ENCODE peak calls at places on chromosomes 7 and 10, in eight cellular contexts. T is foreskin fibroblast, P is dorsolateral prefrontal cortex, W is astrocyte of the spinal cord, V is ascending aorta, F is heart right ventricle, B is PC-9, L is transverse colon. N is an unnamed sample.

GRCh38 chr10:5447611-5448071 is 35.3 kb downstream of the NET1 start:
- DNase-seq in T (peak), P (no peak), W (no peak), V (no peak), F (no peak), B (no peak), L (no peak), N (no peak)

GRCh38 chr7:94509879-94510581 is 421 bp downstream of the CASD1 start:
- DNase-seq in T (peak), P (peak), W (peak), V (peak), F (peak), B (peak), L (peak), N (peak)

GRCh38 chr10:123996302-123996701 is 97.1 kb downstream of the CHST15 start:
- DNase-seq in T (no peak), P (no peak), W (no peak), V (no peak), F (no peak), B (no peak), L (no peak), N (no peak)

GRCh38 chr7:2616387-2616966 is 15.3 kb upstream of the TTYH3 start:
- DNase-seq in T (no peak), P (no peak), W (no peak), V (no peak), F (no peak), B (no peak), L (no peak), N (no peak)

GRCh38 chr10:42836771-42837468 is 54.3 kb downstream of the BMS1 start:
- DNase-seq in T (peak), P (peak), W (peak), V (no peak), F (no peak), B (no peak), L (peak), N (no peak)

GRCh38 chr7:157302314-157302711 is 34.5 kb upstream of the DNAJB6 start:
- DNase-seq in T (peak), P (peak), W (peak), V (peak), F (peak), B (peak), L (peak), N (peak)

GRCh38 chr10:30639946-30640786 is 10.6 kb upstream of the LYZL2 start:
- DNase-seq in T (peak), P (no peak), W (peak), V (no peak), F (no peak), B (no peak), L (no peak), N (no peak)

GRCh38 chr7:69695998-69696657 is 97.9 kb downstream of the AUTS2 start:
- DNase-seq in T (no peak), P (no peak), W (no peak), V (no peak), F (no peak), B (no peak), L (no peak), N (no peak)

GRCh38 chr10:55631071-55631654 is 729.9 kb downstream of the ZWINT start:
- DNase-seq in T (peak), P (peak), W (peak), V (no peak), F (peak), B (peak), L (peak), N (peak)

GRCh38 chr7:80312139-80312661 is 177.6 kb downstream of the GNAI1 start:
- DNase-seq in T (peak), P (no peak), W (peak), V (no peak), F (no peak), B (no peak), L (peak), N (no peak)

GRCh38 chr7:117737882-117738281 is 135.4 kb downstream of the CTTNBP2 start:
- DNase-seq in T (no peak), P (peak), W (no peak), V (no peak), F (no peak), B (no peak), L (no peak), N (no peak)

GRCh38 chr10:18984531-18984930 is 64.1 kb upstream of the MALRD1 start:
- DNase-seq in T (no peak), P (no peak), W (no peak), V (no peak), F (no peak), B (no peak), L (no peak), N (no peak)

GRCh38 chr10:71846816-71847215 is 4.2 kb downstream of the PSAP start:
- DNase-seq in T (no peak), P (no peak), W (no peak), V (no peak), F (no peak), B (peak), L (no peak), N (no peak)

GRCh38 chr7:147182859-147183258 is 1066.3 kb downstream of the CNTNAP2 start:
- DNase-seq in T (no peak), P (no peak), W (no peak), V (no peak), F (no peak), B (no peak), L (no peak), N (no peak)

GRCh38 chr10:78972160-78972946 is 96.4 kb upstream of the ZMIZ1 start:
- DNase-seq in T (peak), P (peak), W (peak), V (peak), F (peak), B (peak), L (peak), N (peak)

GRCh38 chr10:100043344-100043743 is 33.6 kb upstream of the DNMBP start:
- DNase-seq in T (no peak), P (no peak), W (no peak), V (no peak), F (no peak), B (peak), L (peak), N (no peak)

GRCh38 chr10:53697038-53697437 is 924.5 kb upstream of the MBL2 start:
- DNase-seq in T (no peak), P (no peak), W (no peak), V (no peak), F (no peak), B (peak), L (no peak), N (no peak)

GRCh38 chr7:15546272-15546792 is 15.5 kb downstream of the AGMO start:
- DNase-seq in T (no peak), P (no peak), W (no peak), V (no peak), F (no peak), B (no peak), L (no peak), N (no peak)

GRCh38 chr10:123567984-123568745 is 98.0 kb upstream of the GPR26 start:
- DNase-seq in T (no peak), P (no peak), W (no peak), V (no peak), F (no peak), B (no peak), L (no peak), N (no peak)

GRCh38 chr10:100509241-100509640 is 10.4 kb downstream of the SEC31B start:
- DNase-seq in T (no peak), P (no peak), W (no peak), V (no peak), F (no peak), B (no peak), L (no peak), N (no peak)

DNA sequence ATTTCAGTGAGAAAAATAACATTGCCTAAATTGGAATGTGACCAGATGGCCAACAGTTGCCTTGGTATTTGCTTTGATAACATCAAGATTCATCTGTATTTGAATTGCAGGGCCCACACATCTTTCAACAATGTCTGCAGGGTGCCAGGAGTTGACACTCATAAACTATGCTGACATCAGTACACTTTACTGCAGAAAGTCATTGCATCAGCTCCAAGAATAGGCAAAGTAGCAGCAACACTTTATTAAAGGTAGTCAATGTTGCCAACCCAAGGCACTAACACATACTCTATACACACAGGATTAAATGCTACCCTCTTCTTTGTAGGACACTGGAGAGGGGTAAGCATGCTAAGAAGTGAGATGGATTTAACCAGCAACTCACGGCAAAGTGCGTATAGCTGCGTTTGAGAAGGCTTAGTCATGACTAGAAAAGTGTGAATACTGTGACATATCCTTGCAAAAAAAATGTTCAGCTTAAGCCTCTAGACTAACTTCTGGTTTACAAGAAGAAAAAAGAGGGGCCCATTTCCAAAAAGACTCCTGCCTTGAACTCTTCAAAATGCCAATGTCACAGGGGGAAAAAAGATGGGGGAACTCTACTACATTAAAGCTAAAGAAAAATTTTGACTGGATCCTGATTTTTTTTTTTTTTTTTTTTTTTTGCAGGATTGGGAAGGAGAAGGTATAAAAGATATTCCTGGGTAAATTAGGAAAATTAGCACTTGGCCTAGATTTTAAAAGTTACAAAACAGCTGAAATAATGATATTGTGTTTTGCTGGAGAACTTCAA is 2.2 kb downstream of the BBIP1 start:
- DNase-seq in T (peak), P (no peak), W (peak), V (no peak), F (no peak), B (peak), L (no peak), N (no peak)
- H3K4me3 ChIP-seq in T (no peak), P (no peak), W (no peak), V (no peak), F (no peak), B (no peak), L (no peak), N (no peak)

DNA sequence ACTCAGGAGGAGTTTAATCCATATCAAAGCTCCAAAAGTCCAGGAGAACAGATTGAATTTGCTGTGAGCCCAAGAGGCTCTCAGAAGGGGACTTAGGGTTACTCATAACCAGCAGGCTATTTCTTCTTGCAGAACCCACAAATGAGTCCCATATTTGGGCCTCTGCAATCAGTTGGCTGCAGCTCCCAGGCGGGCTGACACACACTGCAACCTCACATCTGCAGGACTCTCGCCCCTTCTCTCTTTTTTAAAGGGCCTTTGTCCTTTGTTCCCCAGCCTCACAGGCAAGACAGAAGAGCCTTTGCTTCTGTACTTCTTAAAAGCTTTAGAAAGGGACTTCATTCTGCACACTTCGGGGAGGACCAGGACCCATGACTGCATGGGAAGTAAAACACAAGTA is 26.7 kb downstream of the CREB3L2 start:
- DNase-seq in T (peak), P (no peak), W (peak), V (peak), F (peak), B (no peak), L (no peak), N (peak)
- TF ChIP-seq CTCF in T (no peak), P (no peak), W (no peak), V (no peak), F (no peak), B (no peak), L (no peak), N (no peak)

GRCh38 chr10:10460452-10460851 is 557.2 kb upstream of the CELF2 start:
- DNase-seq in T (no peak), P (no peak), W (no peak), V (no peak), F (no peak), B (no peak), L (no peak), N (no peak)
- H3K4me3 ChIP-seq in T (no peak), P (no peak), W (no peak), V (no peak), F (no peak), B (no peak), L (no peak), N (no peak)

GRCh38 chr10:122154733-122155366 is 116.2 kb upstream of the BTBD16 start:
- DNase-seq in T (peak), P (peak), W (peak), V (peak), F (peak), B (no peak), L (no peak), N (peak)
- TF ChIP-seq CTCF in T (no peak), P (no peak), W (peak), V (no peak), F (no peak), B (no peak), L (no peak), N (no peak)

GRCh38 chr7:25897261-25897782 is 254.7 kb upstream of the NFE2L3 start:
- DNase-seq in T (no peak), P (no peak), W (no peak), V (no peak), F (no peak), B (no peak), L (no peak), N (no peak)

GRCh38 chr7:25894902-25895791 is 256.9 kb upstream of the NFE2L3 start:
- DNase-seq in T (peak), P (peak), W (peak), V (peak), F (peak), B (no peak), L (peak), N (peak)

GRCh38 chr7:25893436-25893835 is 258.6 kb upstream of the NFE2L3 start:
- DNase-seq in T (no peak), P (no peak), W (no peak), V (no peak), F (no peak), B (no peak), L (no peak), N (no peak)

GRCh38 chr7:25894002-25894901 is 257.7 kb upstream of the NFE2L3 start:
- DNase-seq in T (no peak), P (no peak), W (no peak), V (no peak), F (no peak), B (no peak), L (peak), N (no peak)

DNA sequence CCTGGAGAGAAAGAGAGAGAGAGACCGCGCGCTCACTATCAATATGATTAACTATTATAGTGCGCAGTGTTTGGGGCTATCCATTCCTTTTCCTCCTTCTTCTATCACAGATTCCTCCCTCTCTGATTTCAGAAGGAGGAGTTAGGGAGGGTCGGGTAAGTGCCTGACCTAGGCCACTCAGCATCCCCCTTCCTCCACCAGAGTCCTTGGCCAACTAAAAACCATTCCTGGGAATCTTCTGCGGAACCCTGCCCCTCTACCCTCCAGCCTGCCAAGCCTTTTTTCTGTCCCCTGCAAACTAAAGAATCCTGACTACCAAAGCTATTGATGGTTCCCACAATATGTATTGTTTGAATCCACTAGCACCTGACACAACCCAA is 256.2 kb upstream of the NFE2L3 start:
- DNase-seq in T (no peak), P (no peak), W (no peak), V (no peak), F (no peak), B (no peak), L (no peak), N (no peak)
- H3K4me3 ChIP-seq in T (no peak), P (peak), W (no peak), V (no peak), F (no peak), B (no peak), L (no peak), N (no peak)

GRCh38 chr7:49001610-49002033 is 77.3 kb downstream of the CDC14C start:
- DNase-seq in T (no peak), P (no peak), W (no peak), V (no peak), F (no peak), B (no peak), L (peak), N (no peak)
- TF ChIP-seq CTCF in T (peak), P (peak), W (peak), V (no peak), F (peak), B (peak), L (peak), N (peak)

GRCh38 chr7:23003505-23004246 is 10.3 kb downstream of the HYCC1 start:
- DNase-seq in T (no peak), P (no peak), W (no peak), V (no peak), F (no peak), B (no peak), L (no peak), N (no peak)
- H3K4me3 ChIP-seq in T (peak), P (no peak), W (no peak), V (no peak), F (no peak), B (no peak), L (no peak), N (no peak)

DNA sequence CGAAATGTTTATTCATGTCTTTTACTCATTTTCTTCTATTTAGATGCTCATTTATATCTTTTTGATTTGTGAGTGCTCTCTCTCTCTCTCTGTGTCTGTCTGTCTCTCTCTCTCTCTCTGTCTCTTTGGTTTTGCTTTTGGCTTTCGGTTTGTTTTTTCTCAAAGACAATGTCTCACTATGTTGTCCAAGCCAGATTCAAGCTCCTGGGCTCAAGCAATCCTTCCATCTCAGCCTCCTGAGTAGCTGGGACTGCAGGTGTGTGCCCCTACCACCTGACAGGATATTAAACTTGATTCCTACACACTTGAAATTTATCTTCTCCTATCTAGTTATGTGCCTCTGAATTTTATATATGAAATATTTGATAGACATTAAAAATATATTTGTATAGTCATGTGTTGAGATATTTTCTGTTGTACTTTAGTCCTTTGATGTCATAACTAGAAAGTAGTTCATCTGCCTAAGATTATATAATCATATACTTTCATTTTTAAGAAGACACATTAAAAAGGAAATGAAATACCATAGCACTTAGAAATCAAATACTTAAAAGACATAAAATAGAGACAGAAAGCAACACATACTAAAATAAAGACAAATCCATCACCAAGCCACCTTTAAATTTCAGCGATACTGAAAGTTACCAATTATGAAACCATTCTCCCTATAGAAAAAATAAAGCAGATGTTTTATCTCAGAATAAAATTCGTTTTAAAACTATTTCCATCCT is 68.1 kb upstream of the SFMBT2 start:
- DNase-seq in T (no peak), P (no peak), W (no peak), V (no peak), F (no peak), B (no peak), L (no peak), N (no peak)
- TF ChIP-seq CTCF in T (no peak), P (no peak), W (no peak), V (no peak), F (no peak), B (no peak), L (no peak), N (no peak)

GRCh38 chr10:24887855-24888231 is 64.6 kb downstream of the PRTFDC1 start:
- DNase-seq in T (no peak), P (no peak), W (no peak), V (no peak), F (no peak), B (no peak), L (no peak), N (no peak)
- H3K4me3 ChIP-seq in T (no peak), P (no peak), W (no peak), V (no peak), F (no peak), B (no peak), L (no peak), N (no peak)

DNA sequence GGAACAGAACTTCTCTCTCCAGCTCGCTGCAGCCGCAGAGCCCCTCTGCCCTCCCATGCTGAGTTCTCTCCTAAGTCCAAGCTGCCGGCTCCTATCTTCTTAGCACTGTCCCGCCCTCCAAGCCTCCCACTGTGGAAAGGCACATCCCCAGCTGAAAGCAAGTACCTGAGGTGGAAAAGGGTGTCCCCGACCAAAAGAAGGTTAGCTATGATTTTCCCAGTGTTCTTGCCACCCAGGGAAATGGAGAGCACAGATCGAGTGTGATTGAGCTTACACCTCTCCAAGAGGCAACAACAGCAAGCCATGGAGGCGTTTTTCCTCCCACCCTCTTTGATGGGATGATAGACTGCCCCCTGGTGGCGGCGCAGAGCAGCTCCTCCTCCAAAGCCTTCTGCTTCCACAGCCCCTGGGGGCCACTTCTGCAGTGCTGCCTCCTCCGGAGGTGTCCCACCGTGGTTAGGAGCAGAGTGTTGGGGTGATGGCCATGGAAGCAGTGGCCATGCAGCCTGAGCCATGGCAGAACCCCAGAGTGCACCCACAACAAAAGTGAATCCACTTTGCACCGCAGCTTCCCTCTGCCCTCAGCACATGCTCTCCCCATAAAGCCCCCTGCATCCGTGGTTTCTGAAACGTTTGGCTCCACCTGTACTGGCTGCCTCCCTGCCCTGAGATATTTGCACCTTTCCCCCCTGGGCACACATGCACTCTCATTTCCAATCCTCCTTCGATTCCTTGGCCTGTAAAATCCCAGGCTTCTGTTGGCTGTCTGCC is 143.1 kb upstream of the STK17A start:
- DNase-seq in T (peak), P (no peak), W (peak), V (no peak), F (peak), B (peak), L (peak), N (no peak)
- TF ChIP-seq CTCF in T (peak), P (peak), W (peak), V (peak), F (peak), B (peak), L (peak), N (peak)

N was measured in heart left ventricle.